ENCODE peak calls at places on chromosomes 16 and 17, in five cellular contexts. I is right atrium auricular region, C is dorsolateral prefrontal cortex, R is left ventricle myocardium inferior, K is prostate gland. W is an unnamed sample.

GRCh38 chr16:1309888-1310831 is 724 bp downstream of the UBE2I start:
- DNase-seq in I (peak; percentile 62), C (no peak), R (peak; percentile 59), K (no peak), W (peak; percentile 57)

GRCh38 chr17:47883589-47884426 is 12.2 kb upstream of the SP2 start:
- DNase-seq in I (no peak), C (no peak), R (no peak), K (peak; percentile 48), W (no peak)

GRCh38 chr16:21643787-21644186 is 8.6 kb downstream of the IGSF6 start:
- DNase-seq in I (no peak), C (no peak), R (no peak), K (no peak), W (no peak)

GRCh38 chr17:33978889-33979288 is 276.2 kb upstream of the CCL2 start:
- DNase-seq in I (no peak), C (no peak), R (no peak), K (no peak), W (no peak)

GRCh38 chr17:3935825-3936355 is 19.6 kb upstream of the P2RX1 start:
- DNase-seq in I (no peak), C (no peak), R (no peak), K (no peak), W (peak; percentile 63)

GRCh38 chr17:63927464-63928171 is 4.5 kb downstream of the CD79B start:
- DNase-seq in I (no peak), C (no peak), R (no peak), K (no peak), W (no peak)

GRCh38 chr16:88706288-88706964 is at the start of the genes CTU2 and RNF166:
- DNase-seq in I (peak; percentile 91), C (peak; percentile 84), R (peak; percentile 93), K (peak; percentile 86), W (peak; percentile 82)

GRCh38 chr17:82863941-82864720 is 24.3 kb upstream of the ZNF750 start:
- DNase-seq in I (no peak), C (peak; percentile 66), R (no peak), K (no peak), W (peak; percentile 81)

GRCh38 chr16:75238853-75239371 is 12.5 kb downstream of the BCAR1 start:
- DNase-seq in I (no peak), C (no peak), R (no peak), K (no peak), W (no peak)

GRCh38 chr16:55285586-55285985 is 38.4 kb upstream of the IRX6 start:
- DNase-seq in I (no peak), C (no peak), R (no peak), K (no peak), W (no peak)

GRCh38 chr16:57349212-57350031 is 9.2 kb upstream of the CCL22 start:
- DNase-seq in I (peak; percentile 36), C (no peak), R (no peak), K (no peak), W (no peak)

GRCh38 chr16:65069090-65069489 is 52.8 kb downstream of the CDH11 start:
- DNase-seq in I (no peak), C (no peak), R (no peak), K (no peak), W (peak; percentile 90)

GRCh38 chr16:69286941-69287713 is 24.0 kb upstream of the VPS4A start:
- DNase-seq in I (peak; percentile 84), C (peak; percentile 22), R (peak; percentile 62), K (peak; percentile 67), W (peak; percentile 90)

GRCh38 chr17:72560303-72561247 is 439.8 kb downstream of the SOX9 start:
- DNase-seq in I (no peak), C (peak; percentile 58), R (no peak), K (peak; percentile 69), W (peak; percentile 71)

GRCh38 chr17:7237761-7238417 is 1.4 kb downstream of the PHF23 start:
- DNase-seq in I (no peak), C (no peak), R (peak; percentile 84), K (peak; percentile 79), W (peak; percentile 75)

GRCh38 chr16:57893217-57893558 is 77.7 kb downstream of the CNGB1 start:
- DNase-seq in I (no peak), C (no peak), R (no peak), K (no peak), W (no peak)

GRCh38 chr16:14456793-14457481 is 173.1 kb downstream of the PARN start:
- DNase-seq in I (no peak), C (no peak), R (no peak), K (no peak), W (peak; percentile 23)

GRCh38 chr17:37614391-37614790 is 5.2 kb upstream of the SYNRG start:
- DNase-seq in I (no peak), C (no peak), R (no peak), K (no peak), W (peak; percentile 77)

GRCh38 chr17:82915010-82915696 is 75.3 kb upstream of the ZNF750 start:
- DNase-seq in I (no peak), C (no peak), R (no peak), K (no peak), W (no peak)

GRCh38 chr17:62653002-62653830 is 25.7 kb downstream of the MRC2 start:
- DNase-seq in I (peak; percentile 78), C (no peak), R (peak; percentile 77), K (no peak), W (peak; percentile 53)

GRCh38 chr17:32515677-32516383 is 29.0 kb downstream of the CDK5R1 start:
- DNase-seq in I (no peak), C (no peak), R (no peak), K (no peak), W (no peak)

GRCh38 chr17:50355701-50356341 is 9.9 kb downstream of the XYLT2 start:
- DNase-seq in I (no peak), C (no peak), R (no peak), K (no peak), W (no peak)

GRCh38 chr17:9158545-9159452 is 137.5 kb downstream of the NTN1 start:
- DNase-seq in I (no peak), C (no peak), R (no peak), K (no peak), W (no peak)

GRCh38 chr16:85757341-85757822 is 6.5 kb upstream of the C16orf74 start:
- DNase-seq in I (no peak), C (no peak), R (no peak), K (no peak), W (peak; percentile 74)

GRCh38 chr16:47067203-47067602 is 76.5 kb downstream of the NETO2 start:
- DNase-seq in I (peak; percentile 21), C (no peak), R (no peak), K (no peak), W (no peak)

GRCh38 chr17:28041844-28042656 is 427 bp upstream of the NLK start:
- DNase-seq in I (no peak), C (no peak), R (no peak), K (no peak), W (no peak)

GRCh38 chr17:16925461-16926060 is 46.4 kb downstream of the TNFRSF13B start:
- DNase-seq in I (no peak), C (no peak), R (peak; percentile 9), K (no peak), W (no peak)
- TF ChIP-seq CTCF in I (no peak), C (no peak), R (no peak), K (no peak), W (no peak)

DNA sequence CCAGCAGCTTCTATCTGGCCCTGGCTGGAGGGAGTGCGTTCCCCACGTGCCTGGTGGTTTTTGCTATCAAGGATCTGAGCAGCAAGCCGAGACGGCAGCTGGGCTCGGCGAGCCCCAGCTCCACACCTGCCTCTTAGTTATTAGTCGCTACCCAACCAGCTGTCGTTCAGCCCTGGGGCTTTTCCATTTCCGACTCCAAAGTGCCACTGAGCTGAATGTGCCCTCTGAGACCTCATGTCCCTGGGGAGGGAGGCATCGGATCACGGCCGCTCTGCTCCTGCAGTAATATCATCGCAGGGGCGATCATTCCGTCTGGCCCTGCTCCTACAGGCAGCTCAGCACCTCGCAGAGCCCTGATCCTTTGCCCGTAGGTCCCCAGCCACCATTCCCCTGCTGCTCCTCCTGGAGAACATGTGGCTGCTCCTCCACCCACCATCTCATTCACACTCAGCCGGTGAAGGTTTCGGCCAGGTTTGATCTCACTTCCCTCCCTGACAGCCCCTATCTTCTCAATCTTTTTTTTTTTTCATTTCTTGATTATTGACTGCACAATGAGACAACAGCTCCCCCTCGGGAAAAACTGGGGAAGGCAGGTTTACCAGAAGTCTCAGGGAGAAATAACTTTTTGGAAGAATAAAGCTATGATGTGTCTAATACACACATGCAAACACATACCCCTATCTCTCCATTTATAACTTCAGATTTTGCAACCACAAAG is 86.7 kb downstream of the ZFHX3 start:
- DNase-seq in I (no peak), C (no peak), R (no peak), K (no peak), W (peak; percentile 52)
- TF ChIP-seq CTCF in I (no peak), C (peak; percentile 30), R (peak; percentile 38), K (peak; percentile 30), W (peak; percentile 69)

GRCh38 chr17:80363518-80364090 is 51.4 kb upstream of the ENDOV start:
- DNase-seq in I (no peak), C (no peak), R (no peak), K (no peak), W (no peak)

GRCh38 chr17:80362428-80363119 is 52.4 kb upstream of the ENDOV start:
- DNase-seq in I (peak; percentile 73), C (no peak), R (peak; percentile 37), K (no peak), W (peak; percentile 59)

GRCh38 chr17:80363120-80363515 is 51.8 kb upstream of the ENDOV start:
- DNase-seq in I (no peak), C (no peak), R (no peak), K (no peak), W (peak; percentile 6)

GRCh38 chr17:80365001-80365965 is 49.7 kb upstream of the ENDOV start:
- DNase-seq in I (no peak), C (no peak), R (no peak), K (no peak), W (no peak)

DNA sequence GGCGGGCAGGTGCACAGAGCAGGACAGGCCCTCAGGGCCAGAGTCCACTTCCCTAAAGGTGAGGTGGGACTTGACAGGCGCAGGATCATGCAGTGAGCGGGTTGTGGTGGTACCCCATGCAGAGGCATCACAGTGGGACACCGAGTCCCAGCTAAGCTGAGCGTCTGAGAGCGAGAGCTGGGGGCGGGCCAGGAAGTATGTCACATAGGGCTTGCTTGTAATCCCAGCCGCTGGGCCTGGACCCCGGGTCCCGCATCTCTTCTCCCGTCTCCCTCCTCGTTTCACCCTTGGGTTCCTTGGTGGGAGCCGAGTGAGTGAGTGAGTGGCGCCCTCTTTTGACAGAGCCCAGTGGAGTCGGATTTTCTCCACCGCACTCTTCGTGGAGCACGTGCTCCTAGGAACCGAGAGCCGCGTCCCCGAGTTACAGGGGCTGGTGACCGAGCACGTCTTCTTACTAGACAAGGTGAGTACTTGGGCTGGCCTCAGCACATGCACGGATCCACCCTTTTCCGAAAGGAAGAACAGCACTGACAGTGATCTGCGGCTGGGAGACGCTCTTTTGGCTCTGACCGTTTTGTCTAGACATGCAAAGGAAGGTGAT is 50.8 kb upstream of the ENDOV start:
- DNase-seq in I (no peak), C (peak; percentile 35), R (no peak), K (no peak), W (peak; percentile 19)
- TF ChIP-seq CTCF in I (no peak), C (peak; percentile 26), R (peak; percentile 39), K (peak; percentile 37), W (peak; percentile 61)

GRCh38 chr16:4682616-4683254 is 10.6 kb upstream of the NUDT16L1 start:
- DNase-seq in I (no peak), C (peak; percentile 59), R (no peak), K (peak; percentile 64), W (peak; percentile 41)

GRCh38 chr16:4684763-4685162 is 8.6 kb upstream of the NUDT16L1 start:
- DNase-seq in I (no peak), C (no peak), R (no peak), K (no peak), W (no peak)

GRCh38 chr16:4684030-4684715 is 9.2 kb upstream of the NUDT16L1 start:
- DNase-seq in I (no peak), C (no peak), R (no peak), K (no peak), W (no peak)

GRCh38 chr16:4682084-4682581 is 11.2 kb upstream of the NUDT16L1 start:
- DNase-seq in I (no peak), C (no peak), R (no peak), K (no peak), W (no peak)

GRCh38 chr16:4683255-4684029 is 9.9 kb upstream of the NUDT16L1 start:
- DNase-seq in I (no peak), C (no peak), R (no peak), K (no peak), W (no peak)
- TF ChIP-seq CTCF in I (no peak), C (no peak), R (no peak), K (no peak), W (no peak)

W was measured in choroid plexus epithelial cell.